ENCODE peak calls at places on chromosomes 7 and 10, in seven cellular contexts. O is AG04450, W is colonic mucosa, D is fibroblast of mammary gland, K is lower leg skin, B is left ventricle myocardium inferior, C is cardiac muscle cell. N is an unnamed sample.

GRCh38 chr7:117435475-117436043 is 8.3 kb upstream of the ASZ1 start:
- DNase-seq in B (no peak), W (no peak), O (no peak), C (no peak), K (no peak), D (no peak), N (no peak)

GRCh38 chr10:62048919-62049636 is 147.6 kb downstream of the ARID5B start:
- DNase-seq in W (peak; percentile 80), B (peak; percentile 82), K (peak; percentile 93), O (peak; percentile 96), C (peak; percentile 98), D (peak; percentile 99), N (peak; percentile 57)

GRCh38 chr7:128831178-128831993 is 1.2 kb downstream of the FLNC start:
- DNase-seq in C (peak; percentile 77), O (no peak), K (no peak), B (peak; percentile 71), W (no peak), D (peak; percentile 50), N (peak; percentile 32)

GRCh38 chr7:32336726-32337125 is 153.5 kb downstream of the LSM5 start:
- DNase-seq in O (no peak), B (no peak), C (no peak), K (no peak), W (no peak), D (peak; percentile 21), N (no peak)

GRCh38 chr7:3107889-3108570 is 64.4 kb upstream of the CARD11 start:
- DNase-seq in O (no peak), W (no peak), D (no peak), C (no peak), B (no peak), K (no peak), N (no peak)

GRCh38 chr7:137940656-137941518 is 61.0 kb downstream of the CREB3L2 start:
- DNase-seq in O (no peak), D (peak; percentile 79), C (peak; percentile 91), B (no peak), K (no peak), W (peak; percentile 55), N (no peak)

GRCh38 chr10:124378817-124379510 is 39.8 kb downstream of the OAT start:
- DNase-seq in B (no peak), D (no peak), O (no peak), W (no peak), K (no peak), C (no peak), N (no peak)

GRCh38 chr10:15636446-15636845 is 83.3 kb downstream of the ITGA8 start:
- DNase-seq in D (no peak), B (no peak), K (no peak), C (no peak), O (no peak), W (no peak), N (no peak)

GRCh38 chr10:17006631-17007161 is 122.9 kb downstream of the CUBN start:
- DNase-seq in K (no peak), D (no peak), C (peak; percentile 54), O (no peak), W (no peak), B (no peak), N (peak; percentile 66)

GRCh38 chr10:44975487-44976331 is 2.9 kb downstream of the DEPP1 start:
- DNase-seq in C (peak; percentile 94), K (no peak), D (peak; percentile 54), B (no peak), O (no peak), W (no peak), N (no peak)

GRCh38 chr7:33065981-33066380 is 3.4 kb upstream of the NT5C3A start:
- DNase-seq in C (no peak), W (no peak), K (no peak), B (no peak), D (no peak), O (no peak), N (no peak)

GRCh38 chr7:149742075-149742701 is 31.2 kb downstream of the ZNF467 start:
- DNase-seq in O (peak; percentile 20), B (peak; percentile 60), C (peak; percentile 61), W (peak; percentile 75), D (peak; percentile 48), K (no peak), N (peak; percentile 85)

GRCh38 chr10:85603167-85603940 is 763.2 kb downstream of the GRID1 start:
- DNase-seq in D (no peak), C (no peak), W (peak; percentile 4), O (no peak), B (no peak), K (no peak), N (no peak)

GRCh38 chr7:151249732-151250072 is 1.2 kb upstream of the SMARCD3 start:
- DNase-seq in B (peak; percentile 71), D (no peak), K (peak; percentile 51), O (no peak), C (peak; percentile 77), W (peak; percentile 49), N (no peak)

GRCh38 chr7:27165089-27165654 is at the start of gene HOXA9:
- DNase-seq in O (no peak), C (no peak), D (peak; percentile 96), W (peak; percentile 90), B (peak; percentile 32), K (peak; percentile 94), N (no peak)

GRCh38 chr10:95832216-95833037 is 75.3 kb upstream of the CC2D2B start:
- DNase-seq in K (no peak), O (no peak), W (no peak), D (no peak), B (no peak), C (no peak), N (no peak)

GRCh38 chr10:29922226-29922625 is 137.2 kb downstream of the JCAD start:
- DNase-seq in B (no peak), K (no peak), C (no peak), D (no peak), O (no peak), W (no peak), N (no peak)

GRCh38 chr10:33638891-33639290 is 304.4 kb upstream of the NRP1 start:
- DNase-seq in D (no peak), C (no peak), W (no peak), B (no peak), O (no peak), K (no peak), N (no peak)

GRCh38 chr7:145978769-145979168 is 137.8 kb upstream of the CNTNAP2 start:
- DNase-seq in O (no peak), C (no peak), K (no peak), W (no peak), D (no peak), B (no peak), N (no peak)

GRCh38 chr10:97888641-97889262 is 39.1 kb downstream of the GOLGA7B start:
- DNase-seq in O (no peak), C (peak; percentile 21), D (peak; percentile 67), B (no peak), K (no peak), W (no peak), N (no peak)

GRCh38 chr7:92806496-92806895 is 29.9 kb downstream of the CDK6 start:
- DNase-seq in O (no peak), W (no peak), K (no peak), D (no peak), C (no peak), B (no peak), N (no peak)

GRCh38 chr7:7254319-7254718 is 72.0 kb downstream of the C1GALT1 start:
- DNase-seq in O (no peak), C (no peak), D (no peak), K (no peak), B (no peak), W (no peak), N (no peak)

GRCh38 chr10:99523251-99523773 is 9.4 kb upstream of the NKX2-3 start:
- DNase-seq in O (no peak), B (no peak), W (peak; percentile 32), C (no peak), K (no peak), D (no peak), N (no peak)

GRCh38 chr7:82699773-82700186 is 256.2 kb upstream of the CACNA2D1 start:
- DNase-seq in W (peak; percentile 47), B (no peak), O (no peak), C (peak; percentile 9), D (peak; percentile 42), K (peak; percentile 21), N (no peak)

GRCh38 chr7:112147752-112148435 is 58.3 kb downstream of the DOCK4 start:
- DNase-seq in C (no peak), B (no peak), D (no peak), W (no peak), O (no peak), K (no peak), N (no peak)
- TF ChIP-seq CTCF in C (no peak), B (no peak), D (no peak), W (no peak), O (no peak), K (no peak), N (no peak)

DNA sequence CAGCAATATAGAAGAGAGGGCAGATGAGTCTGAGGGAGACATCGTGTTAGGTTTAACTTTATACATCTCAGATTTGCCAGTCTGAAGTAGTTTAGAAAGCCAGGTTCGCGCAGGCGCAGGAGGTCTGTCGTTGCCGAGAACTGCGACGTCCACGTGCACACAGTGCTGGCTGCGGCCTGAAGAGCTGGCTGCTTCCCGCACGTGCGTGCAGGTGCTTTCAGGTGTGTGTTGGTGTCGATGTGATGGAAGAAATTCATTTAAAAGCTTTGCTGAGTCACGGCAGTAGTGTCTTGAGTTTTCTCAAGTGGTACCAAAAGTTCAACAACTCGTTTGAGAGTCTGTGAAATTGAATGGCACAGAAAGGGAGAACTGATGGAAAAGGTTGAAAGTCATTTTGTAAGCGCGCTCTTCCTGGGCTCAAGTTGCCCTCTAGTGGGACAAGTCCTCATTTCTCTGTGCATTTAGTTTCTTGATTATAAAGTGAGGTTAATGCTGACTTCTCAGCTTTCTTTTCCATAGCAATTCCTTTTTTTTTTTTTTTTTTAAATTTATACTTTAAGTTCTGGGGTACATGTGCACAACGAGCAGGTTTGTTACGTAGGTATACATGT is 18.7 kb downstream of the WDR37 start:
- DNase-seq in C (peak; percentile 44), B (no peak), O (no peak), K (no peak), W (no peak), D (no peak), N (no peak)
- TF ChIP-seq CTCF in C (peak; percentile 33), B (peak; percentile 36), O (peak; percentile 23), K (no peak), W (no peak), D (peak; percentile 19), N (peak; percentile 44)

DNA sequence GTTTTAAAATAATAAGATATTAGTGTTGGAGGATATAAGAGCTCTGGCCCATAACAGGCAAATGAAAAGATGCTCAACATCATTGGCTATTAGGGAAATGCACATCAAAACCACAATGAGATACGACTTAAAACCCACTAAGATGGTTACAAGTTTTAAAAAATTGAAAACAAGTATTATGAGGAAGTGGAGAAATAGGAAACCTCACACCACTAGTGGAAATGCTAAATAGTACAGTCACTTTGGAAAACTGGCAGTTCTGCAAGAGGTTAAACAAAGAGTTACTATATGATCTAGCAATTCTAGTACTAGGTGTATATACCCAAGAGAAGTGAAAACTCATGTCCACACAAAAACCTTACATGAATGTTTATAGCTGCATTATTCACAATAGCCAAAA is 17.2 kb downstream of the PANK1 start:
- DNase-seq in W (no peak), D (no peak), C (no peak), B (no peak), K (no peak), O (no peak), N (no peak)
- TF ChIP-seq CTCF in W (no peak), D (no peak), C (no peak), B (no peak), K (no peak), O (no peak), N (no peak)

DNA sequence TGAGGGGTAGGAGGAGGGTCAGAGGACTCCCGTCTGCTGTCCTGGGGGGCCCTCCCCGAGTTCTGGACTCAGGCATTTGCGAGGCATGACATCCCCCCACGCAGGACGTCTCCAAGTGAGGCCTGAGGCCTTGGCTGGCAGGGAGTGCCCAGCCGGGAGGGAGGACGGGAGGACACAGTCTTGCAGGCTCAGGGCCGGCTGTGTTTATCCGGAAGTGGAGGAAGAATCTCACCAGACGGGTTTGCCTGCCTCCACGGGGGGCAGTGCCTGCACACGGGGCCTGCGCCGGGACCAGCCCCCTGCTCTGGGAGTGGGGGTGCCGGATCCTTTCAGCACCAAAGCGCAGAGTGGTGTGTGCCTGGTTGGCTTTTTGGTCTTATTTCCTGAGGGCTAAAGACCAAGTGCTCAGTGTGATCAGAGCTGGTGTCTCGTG is 10.9 kb downstream of the PWWP2B start:
- DNase-seq in B (no peak), W (peak; percentile 94), C (peak; percentile 37), D (no peak), K (peak; percentile 72), O (no peak), N (no peak)
- TF ChIP-seq CTCF in B (no peak), W (no peak), C (no peak), D (no peak), K (no peak), O (no peak), N (no peak)

N was measured in neural crest cell.